ENCODE peak calls at places on chromosomes 7 and 10, in nine cellular contexts. D is pancreas, F is PC-9, N is A549, Q is gastrocnemius medialis, H is cardiac muscle cell, L is stomach, A is sigmoid colon, U is lower lobe of right lung. R is an unnamed sample.
A peak's percentile ranks its signal among the peaks of the same experiment; 100 is the strongest.

GRCh38 chr7:90680496-90680895 is 84.4 kb downstream of the CDK14 start:
- DNase-seq in D (no peak), F (no peak), N (no peak), Q (no peak), H (no peak), L (no peak), A (no peak), U (no peak), R (no peak)

GRCh38 chr7:65397730-65398142 is 24.1 kb downstream of the ZNF92 start:
- DNase-seq in D (no peak), F (no peak), N (no peak), Q (no peak), H (no peak), L (no peak), A (no peak), U (no peak), R (no peak)

GRCh38 chr10:17512341-17513001 is 58.1 kb upstream of the ST8SIA6 start:
- DNase-seq in D (peak; percentile 44), F (peak; percentile 75), N (peak; percentile 25), Q (no peak), H (peak; percentile 3), L (peak; percentile 69), A (no peak), U (no peak), R (no peak)

GRCh38 chr10:59674211-59674836 is 35.3 kb downstream of the SLC16A9 start:
- DNase-seq in D (no peak), F (no peak), N (no peak), Q (no peak), H (no peak), L (no peak), A (no peak), U (no peak), R (no peak)

GRCh38 chr7:143367972-143368371 is 5.5 kb upstream of the FAM131B start:
- DNase-seq in D (no peak), F (peak; percentile 94), N (no peak), Q (no peak), H (no peak), L (peak; percentile 84), A (peak; percentile 85), U (no peak), R (no peak)

GRCh38 chr10:128087884-128088695 is 38.1 kb downstream of the MKI67 start:
- DNase-seq in D (no peak), F (no peak), N (peak; percentile 35), Q (no peak), H (no peak), L (no peak), A (no peak), U (no peak), R (no peak)

GRCh38 chr10:124545756-124546369 is 84.2 kb downstream of the LHPP start:
- DNase-seq in D (no peak), F (no peak), N (no peak), Q (no peak), H (no peak), L (no peak), A (no peak), U (no peak), R (no peak)

GRCh38 chr7:154353385-154353784 is 301.2 kb downstream of the DPP6 start:
- DNase-seq in D (no peak), F (no peak), N (no peak), Q (no peak), H (no peak), L (no peak), A (no peak), U (no peak), R (no peak)

GRCh38 chr7:36284470-36284869 is 105.2 kb upstream of the ANLN start:
- DNase-seq in D (no peak), F (no peak), N (no peak), Q (no peak), H (no peak), L (no peak), A (peak; percentile 62), U (no peak), R (no peak)

GRCh38 chr10:104735036-104735435 is 93.9 kb downstream of the SORCS3 start:
- DNase-seq in D (no peak), F (no peak), N (no peak), Q (no peak), H (peak; percentile 66), L (no peak), A (no peak), U (peak; percentile 44), R (no peak)

GRCh38 chr10:5832946-5833345 is 19.7 kb upstream of the GDI2 start:
- DNase-seq in D (no peak), F (peak; percentile 73), N (no peak), Q (no peak), H (no peak), L (peak; percentile 85), A (peak; percentile 50), U (no peak), R (no peak)

GRCh38 chr7:35339811-35340210 is 85.9 kb upstream of the TBX20 start:
- DNase-seq in D (no peak), F (no peak), N (no peak), Q (no peak), H (no peak), L (no peak), A (no peak), U (no peak), R (no peak)

GRCh38 chr10:92240289-92241157 is 50.4 kb downstream of the CPEB3 start:
- DNase-seq in D (peak; percentile 64), F (peak; percentile 21), N (peak; percentile 76), Q (peak; percentile 70), H (peak; percentile 79), L (peak; percentile 70), A (peak; percentile 81), U (peak; percentile 51), R (peak; percentile 11)

GRCh38 chr7:105353752-105354328 is 34.9 kb downstream of the SRPK2 start:
- DNase-seq in D (no peak), F (no peak), N (no peak), Q (peak; percentile 32), H (no peak), L (peak; percentile 49), A (peak; percentile 71), U (peak; percentile 56), R (no peak)

GRCh38 chr10:133453516-133454203 is at the start of gene SCART1:
- DNase-seq in D (no peak), F (no peak), N (no peak), Q (no peak), H (no peak), L (no peak), A (no peak), U (no peak), R (no peak)

GRCh38 chr10:133455196-133455595 is 1.5 kb downstream of the SCART1 start:
- DNase-seq in D (no peak), F (no peak), N (no peak), Q (no peak), H (no peak), L (no peak), A (no peak), U (no peak), R (no peak)

GRCh38 chr10:133454204-133454893 is 604 bp downstream of the SCART1 start:
- DNase-seq in D (no peak), F (no peak), N (no peak), Q (no peak), H (no peak), L (no peak), A (no peak), U (no peak), R (no peak)

GRCh38 chr10:133451346-133451745 is 2.4 kb upstream of the SCART1 start:
- DNase-seq in D (no peak), F (no peak), N (no peak), Q (no peak), H (no peak), L (no peak), A (no peak), U (no peak), R (no peak)

DNA sequence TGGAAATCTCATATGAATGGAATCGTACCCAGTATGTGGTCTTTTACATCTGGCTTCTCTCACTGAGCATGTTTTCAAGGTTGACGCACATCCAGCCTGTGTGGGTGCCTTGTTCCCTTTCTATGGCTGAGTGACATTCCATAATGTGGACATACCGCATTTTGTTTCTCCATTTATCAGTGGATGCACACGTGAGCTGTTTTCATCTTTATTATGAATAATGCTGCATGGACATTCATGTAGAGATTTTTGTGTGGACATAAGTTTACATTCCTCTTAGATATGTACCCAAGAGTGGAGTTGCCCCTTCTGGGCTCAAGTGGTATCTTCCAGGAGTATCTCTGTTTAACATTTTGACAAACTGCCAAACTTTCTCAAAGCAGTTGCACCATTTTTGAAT is 1.3 kb upstream of the SCART1 start:
- DNase-seq in D (no peak), F (no peak), N (no peak), Q (no peak), H (no peak), L (no peak), A (no peak), U (no peak), R (no peak)
- H3K9me3 ChIP-seq in D (no peaks in the 10 kb centered on the region), F (no peaks in the 10 kb centered on the region), N (peaks cover 25% of the 10 kb centered on the region), Q (no peaks in the 10 kb centered on the region), H (no peaks in the 10 kb centered on the region), L (peaks cover 15% of the 10 kb centered on the region), A (no peaks in the 10 kb centered on the region), U (peaks cover 16% of the 10 kb centered on the region), R (peaks cover 5% of the 10 kb centered on the region)

GRCh38 chr7:56447864-56448693 is 331.9 kb upstream of the NUPR2 start:
- DNase-seq in D (no peak), F (no peak), N (no peak), Q (no peak), H (no peak), L (no peak), A (no peak), U (no peak), R (no peak)
- H3K9me3 ChIP-seq in D (no peaks in the 10 kb centered on the region), F (peaks cover 40% of the 10 kb centered on the region), N (peaks cover 19% of the 10 kb centered on the region), Q (no peaks in the 10 kb centered on the region), H (no peaks in the 10 kb centered on the region), L (peaks cover 87% of the 10 kb centered on the region), A (peaks cover 3% of the 10 kb centered on the region), U (peaks cover 85% of the 10 kb centered on the region), R (no peaks in the 10 kb centered on the region)

GRCh38 chr10:106439366-106439765 is 725.1 kb downstream of the SORCS1 start:
- DNase-seq in D (no peak), F (no peak), N (no peak), Q (no peak), H (no peak), L (no peak), A (no peak), U (no peak), R (no peak)
- H3K9me3 ChIP-seq in D (no peaks in the 10 kb centered on the region), F (no peaks in the 10 kb centered on the region), N (peaks cover 4% of the 10 kb centered on the region), Q (no peaks in the 10 kb centered on the region), H (no peaks in the 10 kb centered on the region), L (no peaks in the 10 kb centered on the region), A (no peaks in the 10 kb centered on the region), U (no peaks in the 10 kb centered on the region), R (no peaks in the 10 kb centered on the region)

DNA sequence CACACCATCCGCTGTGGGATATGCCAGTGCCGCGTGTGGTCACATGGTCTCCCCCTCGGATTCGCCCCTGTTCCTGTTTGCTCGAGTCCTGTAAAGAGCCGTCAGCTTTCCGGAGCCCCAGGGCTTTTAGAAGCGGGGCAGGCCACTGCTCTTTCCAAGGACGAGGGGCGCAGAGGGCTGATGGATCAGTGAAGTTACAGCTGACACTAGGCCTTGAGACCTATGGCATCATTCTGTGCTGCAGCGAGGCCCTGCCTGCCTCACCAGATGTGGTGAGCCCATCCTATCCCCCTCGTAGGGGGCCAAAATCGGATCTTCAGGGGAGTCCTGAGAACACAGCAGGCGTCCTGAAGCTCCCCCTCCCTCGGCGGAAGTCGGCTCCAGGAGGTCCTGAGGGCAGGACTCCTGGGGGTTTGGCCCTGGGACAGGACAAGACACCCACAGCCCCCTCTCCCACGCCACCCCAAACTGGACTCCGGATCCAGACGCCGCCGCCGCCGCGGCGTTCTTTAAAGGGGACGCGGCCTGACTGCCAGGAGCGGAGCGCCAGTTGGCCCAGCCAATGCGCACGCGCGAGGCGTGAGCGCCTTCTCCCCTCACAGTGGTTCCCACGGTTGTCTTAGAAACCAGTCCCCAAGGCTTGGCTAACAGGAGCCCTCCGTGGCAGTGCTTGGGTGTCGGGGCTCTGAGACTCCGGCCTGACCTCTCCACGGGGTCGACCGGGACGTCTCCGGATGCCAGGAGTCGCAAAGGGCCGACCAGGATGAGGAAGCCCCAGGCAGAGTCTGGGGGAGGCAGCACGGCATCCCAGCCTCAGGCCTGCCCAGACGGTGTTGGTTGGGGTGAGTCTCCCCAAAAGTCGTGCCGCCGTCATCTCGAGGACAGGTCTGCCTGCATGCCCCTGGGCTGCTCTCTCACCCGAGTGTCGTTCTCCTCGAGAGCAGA is 371.7 kb downstream of the ZNF716 start:
- DNase-seq in D (no peak), F (no peak), N (no peak), Q (no peak), H (no peak), L (no peak), A (no peak), U (no peak), R (no peak)
- H3K9me3 ChIP-seq in D (no peaks in the 10 kb centered on the region), F (no peaks in the 10 kb centered on the region), N (no peaks in the 10 kb centered on the region), Q (no peaks in the 10 kb centered on the region), H (no peaks in the 10 kb centered on the region), L (peaks cover 35% of the 10 kb centered on the region), A (no peaks in the 10 kb centered on the region), U (no peaks in the 10 kb centered on the region), R (no peaks in the 10 kb centered on the region)

R was measured in T-helper 17 cell.